ENCODE peak calls at places on chromosomes 6 and 20, in four cellular contexts. One of them, this sample, is unnamed.

GRCh38 chr6:53361549-53362031 is 12.8 kb upstream of the ELOVL5 start:
- DNase-seq in stimulated activated CD4-positive, alpha-beta T cell treated with anti-CD3 and anti-CD28 coated beads, Interleukin-2, amount 100 ng/mL, for 24 hours: peak
- DNase-seq in effector CD8-positive, alpha-beta T cell: peak
- DNase-seq in aorta: no peak
- DNase-seq in this sample: no peak

GRCh38 chr6:686528-686927 is 6.4 kb downstream of the EXOC2 start:
- DNase-seq in stimulated activated CD4-positive, alpha-beta T cell treated with anti-CD3 and anti-CD28 coated beads, Interleukin-2, amount 100 ng/mL, for 24 hours: no peak
- DNase-seq in effector CD8-positive, alpha-beta T cell: no peak
- DNase-seq in aorta: no peak
- DNase-seq in this sample: no peak

GRCh38 chr6:37242429-37243052 is 15.0 kb upstream of the TBC1D22B start:
- DNase-seq in stimulated activated CD4-positive, alpha-beta T cell treated with anti-CD3 and anti-CD28 coated beads, Interleukin-2, amount 100 ng/mL, for 24 hours: no peak
- DNase-seq in effector CD8-positive, alpha-beta T cell: no peak
- DNase-seq in aorta: peak
- DNase-seq in this sample: no peak

GRCh38 chr6:138520463-138520862 is 21.2 kb upstream of the NHSL1 start:
- DNase-seq in stimulated activated CD4-positive, alpha-beta T cell treated with anti-CD3 and anti-CD28 coated beads, Interleukin-2, amount 100 ng/mL, for 24 hours: no peak
- DNase-seq in effector CD8-positive, alpha-beta T cell: no peak
- DNase-seq in aorta: no peak
- DNase-seq in this sample: no peak

GRCh38 chr6:80449756-80450155 is 343.3 kb downstream of the BCKDHB start:
- DNase-seq in stimulated activated CD4-positive, alpha-beta T cell treated with anti-CD3 and anti-CD28 coated beads, Interleukin-2, amount 100 ng/mL, for 24 hours: no peak
- DNase-seq in effector CD8-positive, alpha-beta T cell: no peak
- DNase-seq in aorta: no peak
- DNase-seq in this sample: no peak

GRCh38 chr6:134289204-134289575 is 28.7 kb downstream of the SGK1 start:
- DNase-seq in stimulated activated CD4-positive, alpha-beta T cell treated with anti-CD3 and anti-CD28 coated beads, Interleukin-2, amount 100 ng/mL, for 24 hours: no peak
- DNase-seq in effector CD8-positive, alpha-beta T cell: no peak
- DNase-seq in aorta: no peak
- DNase-seq in this sample: no peak

GRCh38 chr6:133756046-133756445 is 132.9 kb upstream of the TCF21 start:
- DNase-seq in stimulated activated CD4-positive, alpha-beta T cell treated with anti-CD3 and anti-CD28 coated beads, Interleukin-2, amount 100 ng/mL, for 24 hours: no peak
- DNase-seq in effector CD8-positive, alpha-beta T cell: no peak
- DNase-seq in aorta: no peak
- DNase-seq in this sample: no peak

GRCh38 chr6:7991992-7992815 is 72.0 kb downstream of the BLOC1S5 start:
- DNase-seq in stimulated activated CD4-positive, alpha-beta T cell treated with anti-CD3 and anti-CD28 coated beads, Interleukin-2, amount 100 ng/mL, for 24 hours: no peak
- DNase-seq in effector CD8-positive, alpha-beta T cell: no peak
- DNase-seq in aorta: peak
- DNase-seq in this sample: no peak

GRCh38 chr20:24873015-24873620 is 76.0 kb upstream of the CST7 start:
- DNase-seq in stimulated activated CD4-positive, alpha-beta T cell treated with anti-CD3 and anti-CD28 coated beads, Interleukin-2, amount 100 ng/mL, for 24 hours: no peak
- DNase-seq in effector CD8-positive, alpha-beta T cell: no peak
- DNase-seq in aorta: no peak
- DNase-seq in this sample: no peak

GRCh38 chr6:100775667-100776066 is 105.5 kb downstream of the ASCC3 start:
- DNase-seq in stimulated activated CD4-positive, alpha-beta T cell treated with anti-CD3 and anti-CD28 coated beads, Interleukin-2, amount 100 ng/mL, for 24 hours: no peak
- DNase-seq in effector CD8-positive, alpha-beta T cell: no peak
- DNase-seq in aorta: no peak
- DNase-seq in this sample: no peak

GRCh38 chr6:121302882-121303281 is 31.4 kb downstream of the TBC1D32 start:
- DNase-seq in stimulated activated CD4-positive, alpha-beta T cell treated with anti-CD3 and anti-CD28 coated beads, Interleukin-2, amount 100 ng/mL, for 24 hours: no peak
- DNase-seq in effector CD8-positive, alpha-beta T cell: no peak
- DNase-seq in aorta: no peak
- DNase-seq in this sample: no peak

GRCh38 chr6:74834967-74835366 is 370.9 kb downstream of the COL12A1 start:
- DNase-seq in stimulated activated CD4-positive, alpha-beta T cell treated with anti-CD3 and anti-CD28 coated beads, Interleukin-2, amount 100 ng/mL, for 24 hours: no peak
- DNase-seq in effector CD8-positive, alpha-beta T cell: no peak
- DNase-seq in aorta: no peak
- DNase-seq in this sample: no peak

GRCh38 chr6:136525586-136526195 is 24.5 kb downstream of the MAP7 start:
- DNase-seq in stimulated activated CD4-positive, alpha-beta T cell treated with anti-CD3 and anti-CD28 coated beads, Interleukin-2, amount 100 ng/mL, for 24 hours: no peak
- DNase-seq in effector CD8-positive, alpha-beta T cell: no peak
- DNase-seq in aorta: no peak
- DNase-seq in this sample: no peak

GRCh38 chr20:1817577-1818211 is 77.5 kb upstream of the SIRPA start:
- DNase-seq in stimulated activated CD4-positive, alpha-beta T cell treated with anti-CD3 and anti-CD28 coated beads, Interleukin-2, amount 100 ng/mL, for 24 hours: no peak
- DNase-seq in effector CD8-positive, alpha-beta T cell: no peak
- DNase-seq in aorta: peak
- DNase-seq in this sample: no peak

GRCh38 chr6:2480267-2480966 is 235.0 kb upstream of the GMDS start:
- DNase-seq in stimulated activated CD4-positive, alpha-beta T cell treated with anti-CD3 and anti-CD28 coated beads, Interleukin-2, amount 100 ng/mL, for 24 hours: no peak
- DNase-seq in effector CD8-positive, alpha-beta T cell: no peak
- DNase-seq in aorta: no peak
- DNase-seq in this sample: no peak

GRCh38 chr6:155580904-155581303 is 125.3 kb upstream of the NOX3 start:
- DNase-seq in stimulated activated CD4-positive, alpha-beta T cell treated with anti-CD3 and anti-CD28 coated beads, Interleukin-2, amount 100 ng/mL, for 24 hours: no peak
- DNase-seq in effector CD8-positive, alpha-beta T cell: no peak
- DNase-seq in aorta: no peak
- DNase-seq in this sample: no peak

GRCh38 chr6:167742719-167743303 is 83.9 kb upstream of the AFDN start:
- DNase-seq in stimulated activated CD4-positive, alpha-beta T cell treated with anti-CD3 and anti-CD28 coated beads, Interleukin-2, amount 100 ng/mL, for 24 hours: no peak
- DNase-seq in effector CD8-positive, alpha-beta T cell: no peak
- DNase-seq in aorta: no peak
- DNase-seq in this sample: no peak

GRCh38 chr20:49865559-49865958 is 49.8 kb downstream of the SPATA2 start:
- DNase-seq in stimulated activated CD4-positive, alpha-beta T cell treated with anti-CD3 and anti-CD28 coated beads, Interleukin-2, amount 100 ng/mL, for 24 hours: no peak
- DNase-seq in effector CD8-positive, alpha-beta T cell: no peak
- DNase-seq in aorta: no peak
- DNase-seq in this sample: peak

GRCh38 chr20:31856516-31856915 is 11.1 kb upstream of the FOXS1 start:
- DNase-seq in stimulated activated CD4-positive, alpha-beta T cell treated with anti-CD3 and anti-CD28 coated beads, Interleukin-2, amount 100 ng/mL, for 24 hours: no peak
- DNase-seq in effector CD8-positive, alpha-beta T cell: no peak
- DNase-seq in aorta: peak
- DNase-seq in this sample: peak

GRCh38 chr20:52524865-52525264 is 333.3 kb upstream of the ZFP64 start:
- DNase-seq in stimulated activated CD4-positive, alpha-beta T cell treated with anti-CD3 and anti-CD28 coated beads, Interleukin-2, amount 100 ng/mL, for 24 hours: no peak
- DNase-seq in effector CD8-positive, alpha-beta T cell: no peak
- DNase-seq in aorta: no peak
- DNase-seq in this sample: no peak

GRCh38 chr6:139201378-139201777 is 66.5 kb downstream of the HECA start:
- DNase-seq in stimulated activated CD4-positive, alpha-beta T cell treated with anti-CD3 and anti-CD28 coated beads, Interleukin-2, amount 100 ng/mL, for 24 hours: no peak
- DNase-seq in effector CD8-positive, alpha-beta T cell: no peak
- DNase-seq in aorta: no peak
- DNase-seq in this sample: no peak

GRCh38 chr6:144286503-144287393 is 1.6 kb downstream of the UTRN start:
- DNase-seq in stimulated activated CD4-positive, alpha-beta T cell treated with anti-CD3 and anti-CD28 coated beads, Interleukin-2, amount 100 ng/mL, for 24 hours: peak
- DNase-seq in effector CD8-positive, alpha-beta T cell: no peak
- DNase-seq in aorta: peak
- DNase-seq in this sample: peak